ENCODE peak calls at places on chromosomes 7 and 10, in nine cellular contexts. N is activated gamma-delta T cell; B is kidney tubule cell; H is GM03348; W is stimulated activated CD8-positive, alpha-beta memory T cell treated with anti-CD3 and anti-CD28 coated beads, Interleukin-15, amount 100 ng/mL, for 1 hour; X is activated effector memory CD4-positive, alpha-beta T cell treated with anti-CD3 and anti-CD28 coated beads, Interleukin-2, amount 50 U/mL, for 16 hours; V is AG04449; D is EH; E is NCI-H1417 treated with DMSO at 0.1 percent for 48 hours. Y is an unnamed sample.
A peak's percentile ranks its signal among the peaks of the same experiment; 100 is the strongest.

GRCh38 chr10:73131295-73131694 is 21.0 kb downstream of the NUDT13 start:
- DNase-seq in N (no peak), B (peak; percentile 13), H (no peak), W (no peak), X (no peak), V (no peak), D (peak; percentile 39), E (peak; percentile 10), Y (no peak)

GRCh38 chr10:34139559-34139958 is 675.5 kb downstream of the PARD3 start:
- DNase-seq in N (no peak), B (peak; percentile 82), H (no peak), W (no peak), X (no peak), V (no peak), D (peak; percentile 38), E (no peak), Y (no peak)

GRCh38 chr7:135414850-135415439 is 95.0 kb downstream of the CNOT4 start:
- DNase-seq in N (no peak), B (peak; percentile 54), H (peak; percentile 16), W (no peak), X (no peak), V (no peak), D (peak; percentile 64), E (no peak), Y (no peak)

GRCh38 chr10:131041361-131041916 is 270.1 kb downstream of the TCERG1L start:
- DNase-seq in N (no peak), B (no peak), H (no peak), W (no peak), X (no peak), V (no peak), D (no peak), E (peak; percentile 23), Y (no peak)

GRCh38 chr10:80425901-80426300 is 17.6 kb downstream of the PRXL2A start:
- DNase-seq in N (no peak), B (no peak), H (no peak), W (no peak), X (no peak), V (no peak), D (no peak), E (no peak), Y (no peak)

GRCh38 chr10:124744688-124745055 is 494 bp upstream of the FAM53B start:
- DNase-seq in N (no peak), B (peak; percentile 68), H (no peak), W (no peak), X (no peak), V (no peak), D (peak; percentile 65), E (no peak), Y (no peak)

GRCh38 chr7:98034044-98035035 is 44.3 kb upstream of the OCM2 start:
- DNase-seq in N (no peak), B (no peak), H (peak; percentile 37), W (no peak), X (no peak), V (no peak), D (no peak), E (no peak), Y (no peak)

GRCh38 chr7:106982415-106982814 is 62.1 kb upstream of the PRKAR2B start:
- DNase-seq in N (no peak), B (no peak), H (no peak), W (no peak), X (no peak), V (no peak), D (no peak), E (peak; percentile 62), Y (peak; percentile 29)

GRCh38 chr10:101060036-101060950 is 1.5 kb upstream of the KAZALD1 start:
- DNase-seq in N (no peak), B (peak; percentile 96), H (peak; percentile 91), W (peak; percentile 90), X (peak; percentile 96), V (peak; percentile 50), D (peak; percentile 97), E (peak; percentile 73), Y (peak; percentile 89)

GRCh38 chr10:89338717-89339116 is 10.9 kb downstream of the IFIT3 start:
- DNase-seq in N (no peak), B (no peak), H (no peak), W (no peak), X (no peak), V (no peak), D (no peak), E (no peak), Y (no peak)